ENCODE peak calls at places on chromosomes 3 and 15, in seven cellular contexts. One of them, this sample, is unnamed.

GRCh38 chr3:39138804-39139415 is 14.5 kb downstream of the CSRNP1 start:
- DNase-seq in heart left ventricle: peak
- DNase-seq in lower leg skin: no peak
- DNase-seq in GM12865: no peak
- DNase-seq in sigmoid colon: peak
- DNase-seq in uterus: no peak
- DNase-seq in LNCaP clone FGC: no peak
- DNase-seq in this sample: no peak

GRCh38 chr15:30929064-30929669 is 25.5 kb downstream of the FAN1 start:
- DNase-seq in heart left ventricle: no peak
- DNase-seq in lower leg skin: no peak
- DNase-seq in GM12865: no peak
- DNase-seq in sigmoid colon: no peak
- DNase-seq in uterus: no peak
- DNase-seq in LNCaP clone FGC: no peak
- DNase-seq in this sample: no peak

GRCh38 chr3:13108861-13109260 is 35.6 kb upstream of the IQSEC1 start:
- DNase-seq in heart left ventricle: no peak
- DNase-seq in lower leg skin: no peak
- DNase-seq in GM12865: no peak
- DNase-seq in sigmoid colon: peak
- DNase-seq in uterus: no peak
- DNase-seq in LNCaP clone FGC: no peak
- DNase-seq in this sample: no peak

GRCh38 chr3:143171656-143172055 is 52.1 kb downstream of the CHST2 start:
- DNase-seq in heart left ventricle: no peak
- DNase-seq in lower leg skin: no peak
- DNase-seq in GM12865: no peak
- DNase-seq in sigmoid colon: no peak
- DNase-seq in uterus: no peak
- DNase-seq in LNCaP clone FGC: no peak
- DNase-seq in this sample: no peak

GRCh38 chr15:60020736-60021135 is 16.6 kb downstream of the FOXB1 start:
- DNase-seq in heart left ventricle: no peak
- DNase-seq in lower leg skin: no peak
- DNase-seq in GM12865: no peak
- DNase-seq in sigmoid colon: no peak
- DNase-seq in uterus: no peak
- DNase-seq in LNCaP clone FGC: no peak
- DNase-seq in this sample: no peak

GRCh38 chr15:88337993-88338392 is 81.5 kb upstream of the NTRK3 start:
- DNase-seq in heart left ventricle: no peak
- DNase-seq in lower leg skin: no peak
- DNase-seq in GM12865: no peak
- DNase-seq in sigmoid colon: no peak
- DNase-seq in uterus: no peak
- DNase-seq in LNCaP clone FGC: no peak
- DNase-seq in this sample: no peak

GRCh38 chr15:51076142-51076897 is 18.4 kb downstream of the TNFAIP8L3 start:
- DNase-seq in heart left ventricle: no peak
- DNase-seq in lower leg skin: no peak
- DNase-seq in GM12865: peak
- DNase-seq in sigmoid colon: no peak
- DNase-seq in uterus: no peak
- DNase-seq in LNCaP clone FGC: no peak
- DNase-seq in this sample: peak

GRCh38 chr15:29889545-29890329 is 67.5 kb upstream of the TJP1 start:
- DNase-seq in heart left ventricle: no peak
- DNase-seq in lower leg skin: no peak
- DNase-seq in GM12865: no peak
- DNase-seq in sigmoid colon: no peak
- DNase-seq in uterus: no peak
- DNase-seq in LNCaP clone FGC: no peak
- DNase-seq in this sample: no peak

GRCh38 chr3:10467904-10468610 is 37.3 kb downstream of the ATP2B2 start:
- DNase-seq in heart left ventricle: no peak
- DNase-seq in lower leg skin: no peak
- DNase-seq in GM12865: no peak
- DNase-seq in sigmoid colon: no peak
- DNase-seq in uterus: no peak
- DNase-seq in LNCaP clone FGC: peak
- DNase-seq in this sample: no peak

GRCh38 chr3:62019906-62020305 is 353.4 kb downstream of the FEZF2 start:
- DNase-seq in heart left ventricle: no peak
- DNase-seq in lower leg skin: no peak
- DNase-seq in GM12865: no peak
- DNase-seq in sigmoid colon: no peak
- DNase-seq in uterus: no peak
- DNase-seq in LNCaP clone FGC: no peak
- DNase-seq in this sample: no peak

GRCh38 chr3:8239718-8240698 is 261.6 kb upstream of the LMCD1 start:
- DNase-seq in heart left ventricle: no peak
- DNase-seq in lower leg skin: no peak
- DNase-seq in GM12865: peak
- DNase-seq in sigmoid colon: no peak
- DNase-seq in uterus: no peak
- DNase-seq in LNCaP clone FGC: peak
- DNase-seq in this sample: peak

GRCh38 chr3:155231792-155232191 is 61.7 kb downstream of the STRIT1 start:
- DNase-seq in heart left ventricle: no peak
- DNase-seq in lower leg skin: no peak
- DNase-seq in GM12865: peak
- DNase-seq in sigmoid colon: no peak
- DNase-seq in uterus: no peak
- DNase-seq in LNCaP clone FGC: no peak
- DNase-seq in this sample: no peak

GRCh38 chr15:29888651-29889050 is 66.4 kb upstream of the TJP1 start:
- DNase-seq in heart left ventricle: peak
- DNase-seq in lower leg skin: no peak
- DNase-seq in GM12865: no peak
- DNase-seq in sigmoid colon: no peak
- DNase-seq in uterus: no peak
- DNase-seq in LNCaP clone FGC: no peak
- DNase-seq in this sample: no peak

GRCh38 chr3:9727041-9727595 is 4.4 kb upstream of the BRPF1 start:
- DNase-seq in heart left ventricle: no peak
- DNase-seq in lower leg skin: no peak
- DNase-seq in GM12865: peak
- DNase-seq in sigmoid colon: no peak
- DNase-seq in uterus: no peak
- DNase-seq in LNCaP clone FGC: no peak
- DNase-seq in this sample: peak

GRCh38 chr15:42149493-42150245 is 6.8 kb downstream of the PLA2G4F start:
- DNase-seq in heart left ventricle: no peak
- DNase-seq in lower leg skin: no peak
- DNase-seq in GM12865: no peak
- DNase-seq in sigmoid colon: no peak
- DNase-seq in uterus: peak
- DNase-seq in LNCaP clone FGC: no peak
- DNase-seq in this sample: no peak

GRCh38 chr3:111747490-111747889 is 111.6 kb upstream of the PHLDB2 start:
- DNase-seq in heart left ventricle: no peak
- DNase-seq in lower leg skin: no peak
- DNase-seq in GM12865: no peak
- DNase-seq in sigmoid colon: no peak
- DNase-seq in uterus: no peak
- DNase-seq in LNCaP clone FGC: no peak
- DNase-seq in this sample: no peak

GRCh38 chr3:157360044-157360443 is 76.6 kb upstream of the PTX3 start:
- DNase-seq in heart left ventricle: no peak
- DNase-seq in lower leg skin: peak
- DNase-seq in GM12865: no peak
- DNase-seq in sigmoid colon: no peak
- DNase-seq in uterus: no peak
- DNase-seq in LNCaP clone FGC: no peak
- DNase-seq in this sample: no peak

GRCh38 chr3:139935866-139936817 is 1.2 kb downstream of the CLSTN2 start:
- DNase-seq in heart left ventricle: peak
- DNase-seq in lower leg skin: no peak
- DNase-seq in GM12865: no peak
- DNase-seq in sigmoid colon: peak
- DNase-seq in uterus: peak
- DNase-seq in LNCaP clone FGC: no peak
- DNase-seq in this sample: peak

GRCh38 chr15:79978694-79979519 is 7.9 kb upstream of the BCL2A1 start:
- DNase-seq in heart left ventricle: no peak
- DNase-seq in lower leg skin: peak
- DNase-seq in GM12865: peak
- DNase-seq in sigmoid colon: no peak
- DNase-seq in uterus: no peak
- DNase-seq in LNCaP clone FGC: no peak
- DNase-seq in this sample: peak

GRCh38 chr3:196192036-196193001 is 18.9 kb downstream of the ZDHHC19 start:
- DNase-seq in heart left ventricle: no peak
- DNase-seq in lower leg skin: no peak
- DNase-seq in GM12865: peak
- DNase-seq in sigmoid colon: no peak
- DNase-seq in uterus: no peak
- DNase-seq in LNCaP clone FGC: peak
- DNase-seq in this sample: peak
- TF ChIP-seq CTCF in heart left ventricle: no peak
- TF ChIP-seq CTCF in lower leg skin: no peak
- TF ChIP-seq CTCF in GM12865: no peak
- TF ChIP-seq CTCF in sigmoid colon: no peak
- TF ChIP-seq CTCF in uterus: no peak
- TF ChIP-seq CTCF in LNCaP clone FGC: no peak
- TF ChIP-seq CTCF in this sample: no peak

GRCh38 chr3:56251343-56251945 is 216.8 kb downstream of the ERC2 start:
- DNase-seq in heart left ventricle: no peak
- DNase-seq in lower leg skin: peak
- DNase-seq in GM12865: peak
- DNase-seq in sigmoid colon: no peak
- DNase-seq in uterus: peak
- DNase-seq in LNCaP clone FGC: peak
- DNase-seq in this sample: peak

GRCh38 chr3:56257826-56258225 is 210.4 kb downstream of the ERC2 start:
- DNase-seq in heart left ventricle: no peak
- DNase-seq in lower leg skin: no peak
- DNase-seq in GM12865: no peak
- DNase-seq in sigmoid colon: no peak
- DNase-seq in uterus: no peak
- DNase-seq in LNCaP clone FGC: no peak
- DNase-seq in this sample: no peak

GRCh38 chr3:56254261-56254660 is 214.0 kb downstream of the ERC2 start:
- DNase-seq in heart left ventricle: no peak
- DNase-seq in lower leg skin: no peak
- DNase-seq in GM12865: no peak
- DNase-seq in sigmoid colon: no peak
- DNase-seq in uterus: no peak
- DNase-seq in LNCaP clone FGC: no peak
- DNase-seq in this sample: no peak

GRCh38 chr3:56260262-56260661 is 208.0 kb downstream of the ERC2 start:
- DNase-seq in heart left ventricle: no peak
- DNase-seq in lower leg skin: no peak
- DNase-seq in GM12865: no peak
- DNase-seq in sigmoid colon: no peak
- DNase-seq in uterus: no peak
- DNase-seq in LNCaP clone FGC: no peak
- DNase-seq in this sample: no peak

DNA sequence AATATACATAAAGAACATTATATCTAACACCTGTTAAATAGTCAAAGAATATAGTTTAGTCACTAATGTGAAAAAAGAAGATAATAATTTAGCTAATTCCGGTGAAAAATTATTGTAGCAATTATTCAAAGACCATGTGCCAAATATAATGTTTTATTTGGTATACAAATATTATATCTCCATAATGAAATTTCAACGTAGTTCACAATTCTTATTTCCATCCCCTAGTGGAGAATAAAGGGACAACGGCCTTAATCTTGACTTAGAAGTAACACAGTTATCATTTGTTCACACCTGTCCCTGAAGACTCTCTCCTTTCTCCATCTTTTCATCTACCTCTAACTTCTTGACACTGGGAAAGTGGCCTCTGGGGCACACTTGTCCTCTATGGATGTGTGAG is 213.4 kb downstream of the ERC2 start:
- DNase-seq in heart left ventricle: no peak
- DNase-seq in lower leg skin: no peak
- DNase-seq in GM12865: no peak
- DNase-seq in sigmoid colon: no peak
- DNase-seq in uterus: no peak
- DNase-seq in LNCaP clone FGC: no peak
- DNase-seq in this sample: no peak
- TF ChIP-seq CTCF in heart left ventricle: no peak
- TF ChIP-seq CTCF in lower leg skin: no peak
- TF ChIP-seq CTCF in GM12865: peak
- TF ChIP-seq CTCF in sigmoid colon: no peak
- TF ChIP-seq CTCF in uterus: no peak
- TF ChIP-seq CTCF in LNCaP clone FGC: peak
- TF ChIP-seq CTCF in this sample: no peak

DNA sequence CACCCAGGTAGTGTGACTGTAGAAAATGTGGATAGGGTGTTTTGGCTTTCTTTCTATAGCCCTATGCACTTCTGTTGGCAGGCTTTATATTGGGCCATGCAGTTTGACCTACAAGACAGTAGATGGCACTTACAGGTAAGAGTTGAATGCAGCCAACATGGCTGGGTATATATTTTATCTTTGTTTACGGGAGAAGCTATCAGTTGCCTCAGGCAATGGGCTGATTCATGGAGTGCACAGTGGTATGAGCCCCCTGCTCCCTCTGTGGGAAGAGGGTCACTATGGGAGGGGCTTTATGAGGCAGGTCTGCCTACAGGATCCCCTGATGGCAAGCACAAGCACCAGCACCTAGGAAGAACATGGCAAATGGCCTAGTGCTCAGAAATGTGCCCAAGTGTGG is 301.2 kb upstream of the CDIN1 start:
- DNase-seq in heart left ventricle: no peak
- DNase-seq in lower leg skin: no peak
- DNase-seq in GM12865: peak
- DNase-seq in sigmoid colon: no peak
- DNase-seq in uterus: no peak
- DNase-seq in LNCaP clone FGC: no peak
- DNase-seq in this sample: no peak
- TF ChIP-seq CTCF in heart left ventricle: peak
- TF ChIP-seq CTCF in lower leg skin: no peak
- TF ChIP-seq CTCF in GM12865: no peak
- TF ChIP-seq CTCF in sigmoid colon: no peak
- TF ChIP-seq CTCF in uterus: no peak
- TF ChIP-seq CTCF in LNCaP clone FGC: no peak
- TF ChIP-seq CTCF in this sample: no peak

DNA sequence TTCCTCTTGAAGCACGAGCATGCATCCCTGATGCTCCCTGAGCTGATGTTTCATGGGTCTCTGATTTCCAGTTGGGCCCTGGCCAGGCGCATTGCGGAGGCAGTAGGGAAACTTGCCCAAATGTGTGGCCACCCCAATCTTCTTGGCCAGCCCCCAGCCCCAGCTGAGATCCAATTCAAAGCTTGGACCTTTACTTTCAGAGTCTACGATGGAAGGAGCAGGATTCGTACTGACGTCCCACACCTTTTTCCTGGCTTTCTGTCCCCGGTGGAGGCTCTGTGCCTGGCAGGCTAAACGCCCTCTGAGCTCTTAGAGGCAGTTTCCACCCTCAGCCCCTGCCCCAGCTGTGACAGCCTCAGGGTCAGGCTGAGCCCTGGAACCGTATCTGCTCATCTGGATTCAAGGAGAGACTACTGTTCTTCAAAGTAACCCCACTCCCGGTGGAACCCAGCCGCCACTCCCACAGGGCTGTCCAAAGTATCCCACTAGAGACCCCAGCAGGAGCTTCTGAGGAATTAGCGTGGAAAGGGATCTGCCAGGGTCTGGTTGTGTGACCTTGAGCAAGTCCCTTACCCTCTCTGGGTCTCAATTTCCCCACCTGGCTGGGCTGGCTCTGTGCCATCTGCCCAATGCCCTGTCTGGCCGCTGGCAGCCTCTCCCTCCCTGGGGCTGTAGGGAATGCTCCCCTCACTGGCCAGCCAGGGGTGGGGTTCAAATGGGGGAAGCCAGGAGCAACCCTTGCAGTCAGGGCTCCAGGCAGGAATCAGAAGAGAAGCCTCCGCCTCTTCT is 37.3 kb downstream of the CPN2 start:
- DNase-seq in heart left ventricle: peak
- DNase-seq in lower leg skin: peak
- DNase-seq in GM12865: no peak
- DNase-seq in sigmoid colon: peak
- DNase-seq in uterus: peak
- DNase-seq in LNCaP clone FGC: no peak
- DNase-seq in this sample: no peak
- TF ChIP-seq CTCF in heart left ventricle: no peak
- TF ChIP-seq CTCF in lower leg skin: no peak
- TF ChIP-seq CTCF in GM12865: no peak
- TF ChIP-seq CTCF in sigmoid colon: no peak
- TF ChIP-seq CTCF in uterus: peak
- TF ChIP-seq CTCF in LNCaP clone FGC: no peak
- TF ChIP-seq CTCF in this sample: no peak